ENCODE peak calls at places on chromosomes 12 and 14, in six cellular contexts. A is Peyer's patch; J is A549; G is effector memory CD4-positive, alpha-beta T cell; X is uterus; I is left ventricle myocardium inferior. C is an unnamed sample.

GRCh38 chr14:66045572-66046021 is 440.6 kb upstream of the CCDC196 start:
- DNase-seq in A (no peak), J (no peak), G (no peak), X (no peak), I (peak; percentile 50), C (no peak)

GRCh38 chr12:42732908-42733411 is 143.4 kb upstream of the PRICKLE1 start:
- DNase-seq in A (no peak), J (no peak), G (no peak), X (no peak), I (no peak), C (no peak)

GRCh38 chr12:87383705-87384104 is 645.5 kb downstream of the C12orf50 start:
- DNase-seq in A (no peak), J (no peak), G (no peak), X (no peak), I (no peak), C (no peak)

GRCh38 chr14:36316131-36316530 is 4.3 kb downstream of the MBIP start:
- DNase-seq in A (no peak), J (no peak), G (no peak), X (no peak), I (no peak), C (no peak)

GRCh38 chr12:1360812-1361211 is 233.6 kb downstream of the FBXL14 start:
- DNase-seq in A (no peak), J (no peak), G (no peak), X (no peak), I (no peak), C (no peak)

GRCh38 chr12:43126652-43127051 is 425.4 kb downstream of the ADAMTS20 start:
- DNase-seq in A (no peak), J (no peak), G (no peak), X (no peak), I (no peak), C (no peak)

GRCh38 chr14:45715946-45716345 is 462.9 kb upstream of the MIS18BP1 start:
- DNase-seq in A (no peak), J (no peak), G (no peak), X (no peak), I (no peak), C (no peak)

GRCh38 chr12:43428088-43428600 is 123.9 kb downstream of the ADAMTS20 start:
- DNase-seq in A (no peak), J (no peak), G (no peak), X (no peak), I (no peak), C (no peak)

GRCh38 chr14:50218501-50218900 is 12.9 kb downstream of the SOS2 start:
- DNase-seq in A (no peak), J (no peak), G (no peak), X (no peak), I (no peak), C (no peak)

GRCh38 chr12:27820564-27820963 is 40.5 kb upstream of the MANSC4 start:
- DNase-seq in A (no peak), J (no peak), G (no peak), X (no peak), I (no peak), C (no peak)

GRCh38 chr14:92244805-92245204 is 78.2 kb upstream of the SLC24A4 start:
- DNase-seq in A (no peak), J (no peak), G (no peak), X (no peak), I (no peak), C (no peak)
- H3K9me3 ChIP-seq in A (no peaks in the 10 kb centered on the region), J (peaks cover 43% of the 10 kb centered on the region), G (peaks cover 8% of the 10 kb centered on the region), X (no peaks in the 10 kb centered on the region), I (peaks cover 46% of the 10 kb centered on the region), C (no peaks in the 10 kb centered on the region)

DNA sequence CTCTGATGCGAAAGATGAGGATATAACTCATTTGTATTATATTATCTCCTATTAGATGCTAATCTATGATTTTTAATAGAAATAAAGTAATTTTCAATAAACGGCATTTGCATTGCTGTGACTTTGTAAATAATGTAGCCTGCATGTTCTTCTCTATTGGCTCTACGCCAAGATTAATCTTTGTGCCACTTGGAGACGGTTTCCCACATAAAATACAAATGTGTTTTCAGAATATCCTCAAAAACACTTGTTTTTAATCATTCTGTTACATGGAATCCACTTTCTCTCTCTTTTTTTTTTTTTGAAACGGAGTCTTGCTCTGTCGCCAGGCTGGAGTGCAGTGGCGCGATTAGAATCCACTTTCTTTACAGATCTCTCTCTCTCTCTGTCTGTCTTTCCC is 22.9 kb upstream of the SSPN start:
- DNase-seq in A (no peak), J (no peak), G (no peak), X (no peak), I (no peak), C (no peak)
- H3K9me3 ChIP-seq in A (no peaks in the 10 kb centered on the region), J (no peaks in the 10 kb centered on the region), G (no peaks in the 10 kb centered on the region), X (no peaks in the 10 kb centered on the region), I (no peaks in the 10 kb centered on the region), C (no peaks in the 10 kb centered on the region)

GRCh38 chr12:106945261-106945851 is 10.4 kb upstream of the TMEM263 start:
- DNase-seq in A (no peak), J (no peak), G (no peak), X (no peak), I (no peak), C (no peak)
- H3K9me3 ChIP-seq in A (no peaks in the 10 kb centered on the region), J (peaks cover 14% of the 10 kb centered on the region), G (no peaks in the 10 kb centered on the region), X (no peaks in the 10 kb centered on the region), I (no peaks in the 10 kb centered on the region), C (no peaks in the 10 kb centered on the region)

GRCh38 chr12:132925597-132926416 is 30.3 kb downstream of the ZNF605 start:
- DNase-seq in A (no peak), J (no peak), G (no peak), X (no peak), I (no peak), C (no peak)
- H3K9me3 ChIP-seq in A (no peaks in the 10 kb centered on the region), J (peaks cover 98% of the 10 kb centered on the region), G (peaks cover 77% of the 10 kb centered on the region), X (no peaks in the 10 kb centered on the region), I (peaks cover 100% of the 10 kb centered on the region), C (peaks cover 70% of the 10 kb centered on the region)

GRCh38 chr12:34205401-34205800 is 183.1 kb downstream of the ALG10 start:
- DNase-seq in A (no peak), J (no peak), G (no peak), X (no peak), I (no peak), C (no peak)
- H3K9me3 ChIP-seq in A (no peaks in the 10 kb centered on the region), J (no peaks in the 10 kb centered on the region), G (no peaks in the 10 kb centered on the region), X (no peaks in the 10 kb centered on the region), I (no peaks in the 10 kb centered on the region), C (no peaks in the 10 kb centered on the region)

GRCh38 chr12:34298971-34299801 is 276.9 kb downstream of the ALG10 start:
- DNase-seq in A (no peak), J (no peak), G (no peak), X (no peak), I (no peak), C (no peak)
- H3K9me3 ChIP-seq in A (no peaks in the 10 kb centered on the region), J (no peaks in the 10 kb centered on the region), G (peaks cover 3% of the 10 kb centered on the region), X (no peaks in the 10 kb centered on the region), I (peaks cover 20% of the 10 kb centered on the region), C (no peaks in the 10 kb centered on the region)

GRCh38 chr12:34604631-34605509 is 582.6 kb downstream of the ALG10 start:
- DNase-seq in A (no peak), J (no peak), G (no peak), X (peak; percentile 6), I (no peak), C (no peak)

GRCh38 chr12:34606749-34607519 is 584.6 kb downstream of the ALG10 start:
- DNase-seq in A (peak; percentile 26), J (no peak), G (no peak), X (peak; percentile 3), I (no peak), C (peak; percentile 6)

GRCh38 chr12:34605955-34606748 is 583.9 kb downstream of the ALG10 start:
- DNase-seq in A (peak; percentile 27), J (no peak), G (no peak), X (peak; percentile 3), I (no peak), C (no peak)

GRCh38 chr12:34604227-34604626 is 581.9 kb downstream of the ALG10 start:
- DNase-seq in A (peak; percentile 27), J (no peak), G (no peak), X (peak; percentile 5), I (no peak), C (no peak)

GRCh38 chr12:34605510-34605887 is 583.2 kb downstream of the ALG10 start:
- DNase-seq in A (peak; percentile 23), J (no peak), G (no peak), X (no peak), I (no peak), C (peak; percentile 3)
- H3K9me3 ChIP-seq in A (no peaks in the 10 kb centered on the region), J (no peaks in the 10 kb centered on the region), G (peaks cover 6% of the 10 kb centered on the region), X (no peaks in the 10 kb centered on the region), I (peaks cover 93% of the 10 kb centered on the region), C (peaks cover 3% of the 10 kb centered on the region)

C was measured in T-helper 17 cell.